ENCODE peak calls at places on chromosomes 12 and 14, in seven cellular contexts. S is K562; K is brain microvascular endothelial cell; I is prostate gland; H is fibroblast of lung; J is PC-9; G is CD4-positive, alpha-beta T cell. D is an unnamed sample.

GRCh38 chr14:99382781-99383456 is 97.7 kb downstream of the SETD3 start:
- DNase-seq in J (peak; percentile 44), H (peak; percentile 48), K (peak; percentile 72), G (no peak), S (no peak), I (no peak), D (no peak)

GRCh38 chr14:37122288-37122687 is 50.1 kb downstream of the SLC25A21 start:
- DNase-seq in K (no peak), H (peak; percentile 81), S (no peak), I (no peak), G (no peak), J (no peak), D (no peak)

GRCh38 chr12:92124708-92125067 is 21.0 kb downstream of the BTG1 start:
- DNase-seq in J (no peak), G (no peak), H (no peak), I (no peak), K (no peak), S (no peak), D (no peak)

GRCh38 chr12:101551362-101552114 is 43.2 kb upstream of the MYBPC1 start:
- DNase-seq in I (no peak), G (no peak), J (no peak), K (no peak), H (no peak), S (no peak), D (no peak)

GRCh38 chr12:1801285-1801975 is 18.9 kb upstream of the LRTM2 start:
- DNase-seq in I (no peak), K (no peak), H (no peak), S (no peak), G (no peak), J (no peak), D (no peak)

GRCh38 chr12:64178122-64178521 is 44.0 kb downstream of the KICS2 start:
- DNase-seq in J (no peak), G (no peak), S (no peak), K (peak; percentile 74), H (peak; percentile 89), I (no peak), D (no peak)

GRCh38 chr12:78645956-78646355 is 218.6 kb upstream of the SYT1 start:
- DNase-seq in G (no peak), K (no peak), J (no peak), S (no peak), I (no peak), H (no peak), D (no peak)

GRCh38 chr12:106801167-106801708 is 26.8 kb downstream of the RIC8B start:
- DNase-seq in G (no peak), K (no peak), H (no peak), I (no peak), J (no peak), S (no peak), D (no peak)

GRCh38 chr12:108666326-108666995 is 32.8 kb upstream of the SELPLG start:
- DNase-seq in K (no peak), I (no peak), G (no peak), J (no peak), S (no peak), H (peak; percentile 74), D (no peak)

GRCh38 chr12:131049002-131049401 is 95.3 kb downstream of the ADGRD1 start:
- DNase-seq in K (no peak), H (no peak), J (no peak), I (no peak), S (no peak), G (no peak), D (no peak)

GRCh38 chr12:93461503-93461902 is 5.8 kb upstream of the MRPL42 start:
- DNase-seq in K (no peak), H (no peak), J (no peak), I (no peak), G (no peak), S (no peak), D (no peak)

GRCh38 chr14:96037891-96038557 is 1.1 kb upstream of the C14orf132 start:
- DNase-seq in I (no peak), H (peak; percentile 70), G (no peak), K (no peak), S (no peak), J (no peak), D (no peak)

GRCh38 chr12:40697566-40698257 is 5.5 kb downstream of the CNTN1 start:
- DNase-seq in H (no peak), G (no peak), I (peak; percentile 44), J (no peak), S (no peak), K (no peak), D (no peak)

GRCh38 chr12:4270016-4270669 is 3.4 kb upstream of the CCND2 start:
- DNase-seq in G (peak; percentile 37), H (no peak), I (no peak), K (no peak), S (peak; percentile 25), J (no peak), D (no peak)

GRCh38 chr12:77681726-77682125 is 149.0 kb upstream of the NAV3 start:
- DNase-seq in J (no peak), S (no peak), H (no peak), K (no peak), G (no peak), I (no peak), D (no peak)

GRCh38 chr12:18320036-18320617 is 58.8 kb downstream of the PIK3C2G start:
- DNase-seq in K (peak; percentile 80), G (no peak), J (peak; percentile 50), H (peak; percentile 67), S (peak; percentile 2), I (no peak), D (no peak)

GRCh38 chr12:2389079-2389790 is 336.4 kb downstream of the CACNA1C start:
- DNase-seq in I (no peak), G (no peak), S (no peak), K (no peak), H (no peak), J (no peak), D (no peak)

GRCh38 chr12:4108803-4109345 is 164.7 kb upstream of the CCND2 start:
- DNase-seq in H (no peak), I (no peak), S (no peak), J (no peak), K (no peak), G (no peak), D (no peak)

GRCh38 chr14:61733972-61734371 is 28.2 kb upstream of the SNAPC1 start:
- DNase-seq in I (no peak), G (no peak), J (no peak), H (no peak), K (no peak), S (no peak), D (no peak)

GRCh38 chr14:61742383-61742782 is 19.8 kb upstream of the SNAPC1 start:
- DNase-seq in I (no peak), G (no peak), H (no peak), J (no peak), S (no peak), K (no peak), D (no peak)

GRCh38 chr14:61739133-61739532 is 23.1 kb upstream of the SNAPC1 start:
- DNase-seq in K (no peak), J (no peak), G (no peak), H (no peak), S (no peak), I (no peak), D (no peak)

GRCh38 chr14:61736751-61737150 is 25.5 kb upstream of the SNAPC1 start:
- DNase-seq in J (no peak), G (no peak), K (no peak), H (no peak), S (no peak), I (no peak), D (no peak)

GRCh38 chr14:61737913-61738312 is 24.3 kb upstream of the SNAPC1 start:
- DNase-seq in J (no peak), K (no peak), S (no peak), I (no peak), H (no peak), G (no peak), D (no peak)
- TF ChIP-seq CTCF in J (no peak), K (no peak), S (no peak), I (no peak), H (no peak), G (no peak), D (no peak)

GRCh38 chr12:53625373-53625945 is 723 bp downstream of the ATF7 start:
- DNase-seq in S (no peak), K (no peak), J (no peak), G (no peak), H (no peak), I (no peak), D (no peak)

GRCh38 chr12:53624453-53624852 is 1.7 kb downstream of the ATF7 start:
- DNase-seq in S (no peak), G (no peak), H (peak; percentile 63), I (no peak), J (no peak), K (no peak), D (no peak)

GRCh38 chr12:53626702-53627169 is 554 bp upstream of the ATF7 start:
- DNase-seq in S (peak; percentile 14), H (no peak), I (no peak), K (no peak), G (no peak), J (no peak), D (no peak)

GRCh38 chr12:53624956-53625355 is 1.2 kb downstream of the ATF7 start:
- DNase-seq in J (no peak), H (no peak), S (peak; percentile 15), K (no peak), I (no peak), G (no peak), D (no peak)

GRCh38 chr12:53625946-53626701 is at the start of gene ATF7:
- DNase-seq in G (peak; percentile 98), H (peak; percentile 98), K (peak; percentile 96), J (peak; percentile 98), I (peak; percentile 98), S (peak; percentile 99), D (peak; percentile 96)
- TF ChIP-seq CTCF in G (no peak), H (no peak), K (no peak), J (no peak), I (no peak), S (no peak), D (no peak)

GRCh38 chr14:33218030-33218429 is 279.4 kb downstream of the NPAS3 start:
- DNase-seq in S (no peak), G (no peak), I (no peak), K (no peak), J (no peak), H (no peak), D (no peak)
- TF ChIP-seq CTCF in S (no peak), G (no peak), I (no peak), K (no peak), J (no peak), H (no peak), D (no peak)

DNA sequence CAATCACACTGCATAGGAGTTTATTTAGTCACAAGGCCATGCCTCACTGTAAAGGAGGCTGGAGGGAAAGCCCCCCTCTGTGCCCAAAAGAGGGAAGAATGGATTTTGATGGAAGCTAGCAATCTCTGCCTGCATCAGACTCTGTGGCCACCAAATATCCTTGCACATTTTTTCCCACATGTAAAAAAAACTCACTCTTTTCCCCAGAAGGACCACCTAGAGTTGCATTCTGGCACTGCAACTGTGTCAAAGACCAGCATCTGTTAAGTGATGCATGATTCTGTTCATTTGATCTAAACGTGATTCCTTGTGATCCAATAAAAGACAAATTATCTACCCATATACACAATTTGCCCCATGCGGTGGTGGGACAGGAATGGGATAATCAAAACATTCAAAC is 8.0 kb downstream of the RHOJ start:
- DNase-seq in K (no peak), G (no peak), I (no peak), S (no peak), H (no peak), J (no peak), D (no peak)
- TF ChIP-seq CTCF in K (peak; percentile 49), G (no peak), I (no peak), S (no peak), H (peak; percentile 32), J (no peak), D (peak; percentile 49)

GRCh38 chr14:30499358-30499757 is 59.6 kb upstream of the G2E3 start:
- DNase-seq in H (no peak), I (no peak), S (no peak), K (no peak), G (no peak), J (no peak), D (no peak)
- TF ChIP-seq CTCF in H (no peak), I (no peak), S (no peak), K (no peak), G (no peak), J (no peak), D (no peak)

D was measured in mesothelial cell of epicardium.